ENCODE peak calls at places on chromosome 11, in four cellular contexts. One of them, this sample, is unnamed.

GRCh38 chr11:122679441-122679840 is 23.9 kb downstream of the UBASH3B start:
- DNase-seq in activated CD4-positive, alpha-beta T cell treated with anti-CD3 and anti-CD28 coated beads, Interleukin-2, amount 50 U/mL, for 24 hours: no peak
- DNase-seq in activated CD8-positive, alpha-beta memory T cell treated with anti-CD3 and anti-CD28 coated beads for 4 hours: no peak
- DNase-seq in CMK: no peak
- DNase-seq in this sample: no peak

GRCh38 chr11:94769897-94770296 is 1.7 kb downstream of the AMOTL1 start:
- DNase-seq in activated CD8-positive, alpha-beta memory T cell treated with anti-CD3 and anti-CD28 coated beads for 4 hours: no peak
- DNase-seq in activated CD4-positive, alpha-beta T cell treated with anti-CD3 and anti-CD28 coated beads, Interleukin-2, amount 50 U/mL, for 24 hours: no peak
- DNase-seq in CMK: no peak
- DNase-seq in this sample: peak; percentile 45

GRCh38 chr11:14055936-14056335 is 93.4 kb downstream of the SPON1 start:
- DNase-seq in activated CD8-positive, alpha-beta memory T cell treated with anti-CD3 and anti-CD28 coated beads for 4 hours: no peak
- DNase-seq in CMK: no peak
- DNase-seq in activated CD4-positive, alpha-beta T cell treated with anti-CD3 and anti-CD28 coated beads, Interleukin-2, amount 50 U/mL, for 24 hours: no peak
- DNase-seq in this sample: no peak

GRCh38 chr11:86617502-86617901 is 54.9 kb downstream of the ME3 start:
- DNase-seq in CMK: no peak
- DNase-seq in activated CD4-positive, alpha-beta T cell treated with anti-CD3 and anti-CD28 coated beads, Interleukin-2, amount 50 U/mL, for 24 hours: no peak
- DNase-seq in activated CD8-positive, alpha-beta memory T cell treated with anti-CD3 and anti-CD28 coated beads for 4 hours: no peak
- DNase-seq in this sample: no peak

GRCh38 chr11:107259826-107260225 is 197.8 kb downstream of the CWF19L2 start:
- DNase-seq in activated CD8-positive, alpha-beta memory T cell treated with anti-CD3 and anti-CD28 coated beads for 4 hours: no peak
- DNase-seq in CMK: no peak
- DNase-seq in activated CD4-positive, alpha-beta T cell treated with anti-CD3 and anti-CD28 coated beads, Interleukin-2, amount 50 U/mL, for 24 hours: no peak
- DNase-seq in this sample: no peak

GRCh38 chr11:120546312-120547205 is 35.0 kb downstream of the GRIK4 start:
- DNase-seq in CMK: no peak
- DNase-seq in activated CD8-positive, alpha-beta memory T cell treated with anti-CD3 and anti-CD28 coated beads for 4 hours: no peak
- DNase-seq in activated CD4-positive, alpha-beta T cell treated with anti-CD3 and anti-CD28 coated beads, Interleukin-2, amount 50 U/mL, for 24 hours: no peak
- DNase-seq in this sample: peak; percentile 37

GRCh38 chr11:66112640-66113098 is 42.6 kb downstream of the PACS1 start:
- DNase-seq in activated CD4-positive, alpha-beta T cell treated with anti-CD3 and anti-CD28 coated beads, Interleukin-2, amount 50 U/mL, for 24 hours: no peak
- DNase-seq in CMK: no peak
- DNase-seq in activated CD8-positive, alpha-beta memory T cell treated with anti-CD3 and anti-CD28 coated beads for 4 hours: no peak
- DNase-seq in this sample: no peak

GRCh38 chr11:72700026-72700610 is 25.9 kb upstream of the PDE2A start:
- DNase-seq in CMK: no peak
- DNase-seq in activated CD4-positive, alpha-beta T cell treated with anti-CD3 and anti-CD28 coated beads, Interleukin-2, amount 50 U/mL, for 24 hours: no peak
- DNase-seq in activated CD8-positive, alpha-beta memory T cell treated with anti-CD3 and anti-CD28 coated beads for 4 hours: no peak
- DNase-seq in this sample: no peak

GRCh38 chr11:60455531-60456042 is at the start of gene MS4A1:
- DNase-seq in CMK: no peak
- DNase-seq in activated CD4-positive, alpha-beta T cell treated with anti-CD3 and anti-CD28 coated beads, Interleukin-2, amount 50 U/mL, for 24 hours: no peak
- DNase-seq in activated CD8-positive, alpha-beta memory T cell treated with anti-CD3 and anti-CD28 coated beads for 4 hours: no peak
- DNase-seq in this sample: no peak

GRCh38 chr11:108472681-108473080 is 5.4 kb upstream of the C11orf65 start:
- DNase-seq in activated CD8-positive, alpha-beta memory T cell treated with anti-CD3 and anti-CD28 coated beads for 4 hours: no peak
- DNase-seq in CMK: no peak
- DNase-seq in activated CD4-positive, alpha-beta T cell treated with anti-CD3 and anti-CD28 coated beads, Interleukin-2, amount 50 U/mL, for 24 hours: no peak
- DNase-seq in this sample: no peak

GRCh38 chr11:66880484-66881211 is 23.8 kb downstream of the LRFN4 start:
- DNase-seq in activated CD4-positive, alpha-beta T cell treated with anti-CD3 and anti-CD28 coated beads, Interleukin-2, amount 50 U/mL, for 24 hours: no peak
- DNase-seq in CMK: no peak
- DNase-seq in activated CD8-positive, alpha-beta memory T cell treated with anti-CD3 and anti-CD28 coated beads for 4 hours: no peak
- DNase-seq in this sample: no peak

GRCh38 chr11:17314232-17314547 is 37.4 kb upstream of the NCR3LG1 start:
- DNase-seq in CMK: no peak
- DNase-seq in activated CD4-positive, alpha-beta T cell treated with anti-CD3 and anti-CD28 coated beads, Interleukin-2, amount 50 U/mL, for 24 hours: no peak
- DNase-seq in activated CD8-positive, alpha-beta memory T cell treated with anti-CD3 and anti-CD28 coated beads for 4 hours: no peak
- DNase-seq in this sample: no peak

GRCh38 chr11:46252373-46252914 is 25.0 kb upstream of the CREB3L1 start:
- DNase-seq in CMK: no peak
- DNase-seq in activated CD8-positive, alpha-beta memory T cell treated with anti-CD3 and anti-CD28 coated beads for 4 hours: no peak
- DNase-seq in activated CD4-positive, alpha-beta T cell treated with anti-CD3 and anti-CD28 coated beads, Interleukin-2, amount 50 U/mL, for 24 hours: no peak
- DNase-seq in this sample: no peak

GRCh38 chr11:83827940-83828554 is 541.9 kb upstream of the CCDC90B start:
- DNase-seq in CMK: no peak
- DNase-seq in activated CD8-positive, alpha-beta memory T cell treated with anti-CD3 and anti-CD28 coated beads for 4 hours: no peak
- DNase-seq in activated CD4-positive, alpha-beta T cell treated with anti-CD3 and anti-CD28 coated beads, Interleukin-2, amount 50 U/mL, for 24 hours: no peak
- DNase-seq in this sample: no peak

GRCh38 chr11:73230931-73231330 is 12.8 kb downstream of the P2RY2 start:
- DNase-seq in activated CD4-positive, alpha-beta T cell treated with anti-CD3 and anti-CD28 coated beads, Interleukin-2, amount 50 U/mL, for 24 hours: no peak
- DNase-seq in CMK: no peak
- DNase-seq in activated CD8-positive, alpha-beta memory T cell treated with anti-CD3 and anti-CD28 coated beads for 4 hours: no peak
- DNase-seq in this sample: no peak

GRCh38 chr11:12397953-12398352 is 20.6 kb downstream of the PARVA start:
- DNase-seq in activated CD8-positive, alpha-beta memory T cell treated with anti-CD3 and anti-CD28 coated beads for 4 hours: no peak
- DNase-seq in CMK: no peak
- DNase-seq in activated CD4-positive, alpha-beta T cell treated with anti-CD3 and anti-CD28 coated beads, Interleukin-2, amount 50 U/mL, for 24 hours: no peak
- DNase-seq in this sample: no peak

GRCh38 chr11:95606824-95607223 is 182.8 kb downstream of the FAM76B start:
- DNase-seq in activated CD8-positive, alpha-beta memory T cell treated with anti-CD3 and anti-CD28 coated beads for 4 hours: no peak
- DNase-seq in CMK: no peak
- DNase-seq in activated CD4-positive, alpha-beta T cell treated with anti-CD3 and anti-CD28 coated beads, Interleukin-2, amount 50 U/mL, for 24 hours: no peak
- DNase-seq in this sample: no peak

GRCh38 chr11:9462806-9463537 is 2.2 kb downstream of the ZNF143 start:
- DNase-seq in activated CD8-positive, alpha-beta memory T cell treated with anti-CD3 and anti-CD28 coated beads for 4 hours: no peak
- DNase-seq in CMK: no peak
- DNase-seq in activated CD4-positive, alpha-beta T cell treated with anti-CD3 and anti-CD28 coated beads, Interleukin-2, amount 50 U/mL, for 24 hours: no peak
- DNase-seq in this sample: no peak